ENCODE peak calls at places on chromosomes 7 and 10, in nine cellular contexts. J is COR-L47; D is smooth muscle cell of the brain vasculature; F is aorta; K is lung; S is activated T-helper 1 cell treated with anti-CD3 and anti-CD28 coated beads, Interleukin-12 subunit alpha, Interleukin-12 subunit beta, Interleukin-2, Interleukin-4 antibody, amounts not matched to agents 30 ng/mL and 10 ng/mL and 1 ng/mL, durations not matched to agents 14 hours and 24 hours and 36 hours; R is heart right ventricle; Q is activated CD4-positive, alpha-beta T cell treated with anti-CD3 and anti-CD28 coated beads, Interleukin-2, amount 50 U/mL, for 4 hours; U is M059J. O is an unnamed sample.

GRCh38 chr7:66950763-66951162 is 29.7 kb downstream of the TMEM248 start:
- DNase-seq in J (no peak), D (no peak), F (peak; percentile 21), K (no peak), S (no peak), R (no peak), Q (no peak), U (no peak), O (no peak)

GRCh38 chr10:49649294-49649693 is 30.2 kb upstream of the C10orf53 start:
- DNase-seq in J (no peak), D (no peak), F (peak; percentile 38), K (no peak), S (peak; percentile 32), R (no peak), Q (no peak), U (peak; percentile 20), O (no peak)

GRCh38 chr7:24069751-24070150 is 214.2 kb upstream of the NPY start:
- DNase-seq in J (peak; percentile 53), D (no peak), F (no peak), K (no peak), S (no peak), R (no peak), Q (no peak), U (no peak), O (no peak)

GRCh38 chr10:44801383-44802327 is 109.5 kb upstream of the TMEM72 start:
- DNase-seq in J (peak; percentile 63), D (peak; percentile 88), F (peak; percentile 90), K (peak; percentile 93), S (no peak), R (peak; percentile 91), Q (no peak), U (peak; percentile 99), O (peak; percentile 92)

GRCh38 chr7:128386415-128386925 is 23.3 kb downstream of the IMPDH1 start:
- DNase-seq in J (no peak), D (no peak), F (no peak), K (no peak), S (no peak), R (no peak), Q (no peak), U (no peak), O (no peak)

GRCh38 chr10:13769926-13770325 is 183.2 kb downstream of the PRPF18 start:
- DNase-seq in J (no peak), D (no peak), F (no peak), K (no peak), S (no peak), R (no peak), Q (no peak), U (peak; percentile 87), O (no peak)

GRCh38 chr10:70925377-70926214 is 37.2 kb upstream of the PCBD1 start:
- DNase-seq in J (no peak), D (no peak), F (peak; percentile 89), K (no peak), S (peak; percentile 17), R (peak; percentile 62), Q (peak; percentile 38), U (peak; percentile 10), O (peak; percentile 75)

GRCh38 chr10:114506874-114507385 is 102.6 kb upstream of the AFAP1L2 start:
- DNase-seq in J (no peak), D (no peak), F (no peak), K (no peak), S (no peak), R (no peak), Q (no peak), U (no peak), O (no peak)

GRCh38 chr10:112763916-112764520 is 186.0 kb upstream of the TCF7L2 start:
- DNase-seq in J (no peak), D (no peak), F (no peak), K (no peak), S (no peak), R (no peak), Q (no peak), U (peak; percentile 94), O (no peak)

GRCh38 chr7:39428221-39428620 is 138.0 kb upstream of the YAE1 start:
- DNase-seq in J (no peak), D (no peak), F (no peak), K (no peak), S (no peak), R (no peak), Q (no peak), U (peak; percentile 88), O (no peak)

GRCh38 chr10:14261341-14261740 is 69.4 kb downstream of the FRMD4A start:
- DNase-seq in J (no peak), D (no peak), F (no peak), K (no peak), S (no peak), R (no peak), Q (no peak), U (no peak), O (no peak)

GRCh38 chr10:29151011-29151410 is 137.9 kb upstream of the LYZL1 start:
- DNase-seq in J (no peak), D (no peak), F (no peak), K (no peak), S (no peak), R (no peak), Q (no peak), U (no peak), O (no peak)

GRCh38 chr7:2198760-2199159 is 34.0 kb downstream of the MAD1L1 start:
- DNase-seq in J (no peak), D (no peak), F (no peak), K (no peak), S (no peak), R (no peak), Q (no peak), U (no peak), O (no peak)

GRCh38 chr7:33472348-33473025 is 343.1 kb downstream of the BBS9 start:
- DNase-seq in J (no peak), D (no peak), F (no peak), K (no peak), S (no peak), R (no peak), Q (no peak), U (no peak), O (no peak)

GRCh38 chr10:78263521-78263988 is 229.9 kb downstream of the RPS24 start:
- DNase-seq in J (no peak), D (no peak), F (no peak), K (no peak), S (no peak), R (no peak), Q (no peak), U (peak; percentile 70), O (no peak)

GRCh38 chr7:80434043-80434442 is 77.8 kb downstream of the GNAT3 start:
- DNase-seq in J (no peak), D (no peak), F (no peak), K (no peak), S (no peak), R (no peak), Q (no peak), U (no peak), O (no peak)

GRCh38 chr7:6531492-6532279 is 19.6 kb downstream of the GRID2IP start:
- DNase-seq in J (no peak), D (no peak), F (no peak), K (no peak), S (no peak), R (no peak), Q (no peak), U (no peak), O (no peak)

GRCh38 chr7:12699299-12699698 is 11.9 kb downstream of the ARL4A start:
- DNase-seq in J (no peak), D (no peak), F (no peak), K (no peak), S (no peak), R (no peak), Q (no peak), U (no peak), O (no peak)

GRCh38 chr10:73879296-73880173 is 5.2 kb upstream of the CAMK2G start:
- DNase-seq in J (peak; percentile 38), D (peak; percentile 36), F (peak; percentile 97), K (peak; percentile 89), S (peak; percentile 90), R (peak; percentile 90), Q (peak; percentile 94), U (peak; percentile 75), O (peak; percentile 96)

GRCh38 chr7:15459018-15459621 is 102.7 kb downstream of the AGMO start:
- DNase-seq in J (peak; percentile 7), D (no peak), F (no peak), K (no peak), S (no peak), R (no peak), Q (no peak), U (peak; percentile 3), O (no peak)

O was measured in Right ventricle myocardium inferior.